ENCODE peak calls at places on chromosomes 7 and 10, in six cellular contexts. B is psoas muscle; W is CD8-positive, alpha-beta T cell; K is K562; Z is PC-9; J is neural progenitor cell. Q is an unnamed sample. For H3K4me1, the result is how much of the 10 kb centered on the place peaks cover.

GRCh38 chr7:19984231-19984632 is 210.8 kb upstream of the TMEM196 start:
- DNase-seq in Z (no peak), J (peak), B (no peak), K (no peak), W (no peak), Q (no peak)

GRCh38 chr7:51644216-51644615 is 327.6 kb upstream of the COBL start:
- DNase-seq in W (no peak), K (no peak), J (no peak), B (no peak), Z (no peak), Q (no peak)

GRCh38 chr7:150974468-150975391 is 3.4 kb downstream of the KCNH2 start:
- DNase-seq in K (peak), Z (no peak), J (peak), W (peak), B (no peak), Q (no peak)

GRCh38 chr7:44390701-44391100 is 65.3 kb upstream of the CAMK2B start:
- DNase-seq in J (no peak), K (no peak), Z (no peak), B (no peak), W (no peak), Q (no peak)

GRCh38 chr7:131623154-131623553 is 66.7 kb upstream of the PODXL start:
- DNase-seq in B (peak), W (no peak), K (peak), Z (no peak), J (no peak), Q (no peak)

GRCh38 chr7:3259711-3260424 is 41.2 kb upstream of the SDK1 start:
- DNase-seq in K (no peak), Z (no peak), W (no peak), J (no peak), B (no peak), Q (no peak)

GRCh38 chr7:117062300-117062699 is 109.0 kb downstream of the ST7 start:
- DNase-seq in Z (no peak), K (no peak), B (no peak), J (no peak), W (no peak), Q (no peak)

GRCh38 chr10:72073677-72074412 is 14.5 kb downstream of the SPOCK2 start:
- DNase-seq in J (no peak), Z (no peak), B (no peak), W (no peak), K (no peak), Q (peak)

GRCh38 chr7:94417921-94418320 is 23.2 kb downstream of the COL1A2 start:
- DNase-seq in W (no peak), K (no peak), B (no peak), Z (no peak), J (no peak), Q (no peak)

GRCh38 chr10:102963237-102963886 is 45.3 kb downstream of the CNNM2 start:
- DNase-seq in J (no peak), Z (no peak), W (no peak), K (peak), B (no peak), Q (no peak)

GRCh38 chr7:5634107-5634950 is 147.1 kb downstream of the RNF216 start:
- DNase-seq in W (no peak), Z (no peak), J (peak), B (peak), K (no peak), Q (no peak)

GRCh38 chr7:13037216-13037615 is 349.8 kb downstream of the ARL4A start:
- DNase-seq in B (no peak), K (no peak), Z (no peak), J (no peak), W (no peak), Q (no peak)

GRCh38 chr10:16646474-16647059 is 124.9 kb upstream of the C1QL3 start:
- DNase-seq in W (no peak), K (no peak), B (no peak), Z (no peak), J (no peak), Q (no peak)

GRCh38 chr7:158413962-158414961 is 173.4 kb downstream of the PTPRN2 start:
- DNase-seq in B (no peak), J (peak), W (no peak), Z (no peak), K (no peak), Q (no peak)

GRCh38 chr7:149789101-149789500 is 15.7 kb upstream of the ZNF467 start:
- DNase-seq in B (no peak), K (no peak), W (no peak), Z (no peak), J (no peak), Q (no peak)

GRCh38 chr10:53765311-53765710 is 992.7 kb upstream of the MBL2 start:
- DNase-seq in Z (no peak), B (no peak), K (no peak), J (no peak), W (no peak), Q (no peak)

GRCh38 chr10:71708301-71708703 is 11.3 kb downstream of the C10orf105 start:
- DNase-seq in J (peak), W (peak), K (peak), B (no peak), Z (no peak), Q (peak)

GRCh38 chr10:109861051-109861450 is 62.3 kb downstream of the XPNPEP1 start:
- DNase-seq in W (no peak), Z (no peak), K (no peak), B (no peak), J (no peak), Q (no peak)

GRCh38 chr10:37520488-37520887 is 336.9 kb downstream of the ZNF248 start:
- DNase-seq in K (no peak), Z (no peak), W (no peak), B (no peak), J (no peak), Q (no peak)

GRCh38 chr7:32881074-32881982 is 10.2 kb downstream of the KBTBD2 start:
- DNase-seq in B (no peak), J (no peak), K (no peak), W (no peak), Z (no peak), Q (no peak)

GRCh38 chr10:112184379-112184778 is 814 bp upstream of the GPAM start:
- DNase-seq in B (no peak), K (no peak), W (no peak), Z (no peak), J (no peak), Q (no peak)

DNA sequence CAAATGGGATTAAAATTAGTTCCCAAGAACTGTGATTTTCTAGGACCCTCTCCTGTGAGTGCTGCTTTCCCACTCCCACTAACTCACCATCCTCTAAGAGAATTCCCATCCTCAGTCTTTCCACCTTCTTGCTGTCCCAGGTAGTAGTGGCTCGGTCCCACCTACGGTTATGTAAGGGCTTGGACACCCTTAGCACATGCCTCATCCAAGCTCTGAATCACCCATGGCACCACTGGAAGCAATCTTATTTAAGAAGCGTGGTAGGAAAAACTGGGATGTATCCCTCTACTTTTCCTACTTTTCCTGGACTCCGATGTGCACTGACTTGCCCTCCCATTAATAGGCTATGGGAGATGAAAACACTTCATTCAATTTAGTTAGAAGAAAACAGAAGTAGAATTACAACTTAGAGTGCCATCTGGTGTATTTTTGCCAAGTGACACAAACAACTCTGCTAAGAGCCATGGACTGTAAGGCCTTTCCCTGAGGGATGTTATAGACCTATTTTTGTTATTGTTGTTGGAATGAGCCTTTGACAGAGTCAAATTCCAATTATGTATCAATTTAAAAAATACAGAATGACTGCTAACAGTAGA is 13.7 kb upstream of the ANKRD22 start:
- DNase-seq in J (no peak), W (no peak), Z (no peak), K (no peak), B (no peak), Q (no peak)
- TF ChIP-seq CTCF in J (peak), W (no peak), Z (peak), K (no peak), B (no peak), Q (no peak)

GRCh38 chr10:74008212-74008731 is 10.4 kb downstream of the VCL start:
- DNase-seq in Z (peak), J (no peak), K (no peak), W (no peak), B (no peak), Q (no peak)
- H3K4me1 ChIP-seq in Z (half or more), J (under half), K (half or more), W (under half), B (half or more), Q (half or more)

DNA sequence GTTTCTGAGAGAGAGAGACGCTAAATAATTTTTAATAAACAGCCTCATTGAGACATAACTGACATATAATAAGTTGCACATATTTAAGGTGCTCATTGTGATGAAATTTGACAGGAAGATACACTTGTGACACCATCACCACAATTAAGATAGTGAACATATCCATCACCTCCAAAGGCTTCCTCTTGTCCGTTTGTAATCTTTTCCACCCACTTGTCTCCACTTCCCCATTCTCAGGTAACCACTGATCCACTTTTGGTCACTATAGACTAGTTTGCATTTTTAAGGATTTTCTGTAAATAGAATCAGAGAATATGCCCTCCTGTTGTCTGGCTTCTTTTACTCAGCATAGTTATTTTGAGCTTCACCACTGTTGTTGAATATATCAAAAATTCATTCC is 195.0 kb upstream of the WDR11 start:
- DNase-seq in J (no peak), Z (no peak), B (no peak), K (no peak), W (no peak), Q (no peak)
- H3K4me3 ChIP-seq in J (no peak), Z (no peak), B (no peak), K (no peak), W (no peak), Q (no peak)

GRCh38 chr7:121985476-121985875 is 112.5 kb downstream of the PTPRZ1 start:
- DNase-seq in J (no peak), Z (no peak), K (no peak), W (no peak), B (no peak), Q (no peak)
- TF ChIP-seq CTCF in J (peak), Z (no peak), K (no peak), W (no peak), B (no peak), Q (no peak)

DNA sequence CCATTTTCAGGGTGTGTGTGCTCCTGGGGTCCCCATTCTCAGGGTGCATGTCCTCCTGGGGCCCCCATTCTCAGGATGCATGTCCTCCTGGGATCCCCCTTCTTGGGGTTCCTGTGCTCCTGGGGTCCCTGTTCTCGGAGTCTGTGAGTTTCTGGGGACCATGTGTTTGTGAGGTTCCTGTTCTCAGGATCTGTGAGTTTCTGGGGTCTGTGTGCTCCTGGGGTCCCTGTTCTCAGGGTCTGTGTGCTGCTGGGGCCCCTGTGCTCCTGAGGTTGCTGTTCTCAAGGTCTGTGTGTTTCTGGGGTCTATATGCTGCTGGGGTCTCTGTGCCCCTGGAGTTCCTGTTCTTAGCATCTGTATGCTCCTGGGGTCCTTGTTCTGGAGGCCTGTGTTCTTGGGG is 425.5 kb downstream of the GLRX3 start:
- DNase-seq in W (no peak), Z (no peak), B (no peak), K (no peak), J (no peak), Q (no peak)
- H3K4me1 ChIP-seq in W (under half), Z (under half), B (under half), K (under half), J (under half), Q (under half)

DNA sequence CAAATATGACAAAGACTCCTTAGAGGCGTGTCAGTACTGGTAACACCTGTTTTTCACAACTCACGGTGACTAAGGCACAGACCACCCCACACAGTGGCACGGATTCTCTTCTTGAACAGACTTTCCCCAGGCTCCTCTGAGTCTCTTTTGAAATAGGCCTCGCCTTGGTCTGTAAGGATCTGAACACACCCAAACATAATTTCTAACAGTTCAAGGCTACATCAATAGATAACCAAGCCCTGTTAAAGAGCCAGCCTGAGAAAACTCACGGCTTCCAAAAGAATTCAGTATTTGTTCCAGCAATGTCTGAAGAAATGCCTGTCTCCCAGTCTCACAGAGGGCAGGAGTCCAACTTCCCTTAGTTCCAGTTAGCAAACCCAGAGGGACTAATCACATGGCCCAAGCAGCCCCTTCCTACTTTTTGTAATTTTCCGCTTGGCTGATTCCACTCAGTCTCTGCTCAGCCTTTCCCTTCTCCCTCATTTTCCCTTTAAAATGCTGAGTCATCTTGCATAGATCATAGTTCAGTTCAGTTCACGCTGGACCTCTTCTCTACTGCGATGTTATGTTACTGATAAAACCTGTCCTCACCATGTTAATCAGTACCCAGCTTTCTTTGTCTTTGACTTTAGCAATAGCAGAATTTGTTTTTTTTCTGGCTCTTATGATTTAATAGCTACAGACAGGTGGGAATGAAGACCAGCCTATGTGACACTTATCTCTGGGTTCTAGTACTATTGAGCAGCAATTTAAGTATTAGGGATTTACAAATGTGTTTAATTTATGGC is 22.6 kb upstream of the AKR1C3 start:
- DNase-seq in K (peak), J (peak), W (no peak), B (peak), Z (peak), Q (no peak)
- H3K4me3 ChIP-seq in K (no peak), J (no peak), W (no peak), B (peak), Z (peak), Q (no peak)

GRCh38 chr7:17991866-17992648 is 35.6 kb downstream of the PRPS1L1 start:
- DNase-seq in J (peak), W (no peak), K (no peak), Z (no peak), B (no peak), Q (no peak)
- TF ChIP-seq CTCF in J (peak), W (no peak), K (peak), Z (peak), B (peak), Q (peak)